ENCODE peak calls at places on chromosome 6, in nine cellular contexts. One of them, this sample, is unnamed.

GRCh38 chr6:20708367-20709124 is 174.3 kb downstream of the CDKAL1 start:
- DNase-seq in NCI-H69: peak; percentile 80
- DNase-seq in activated CD4-positive, alpha-beta T cell treated with anti-CD3 and anti-CD28 coated beads for 1 hour: no peak
- DNase-seq in fibroblast of the aortic adventitia: peak; percentile 21
- DNase-seq in NCI-H1092 treated with DMSO at 0.1 percent for 48 hours: no peak
- DNase-seq in GDM1: no peak
- DNase-seq in CD8-positive, alpha-beta memory T cell: no peak
- DNase-seq in Kasumi-1: no peak
- DNase-seq in T follicular helper cell: no peak
- DNase-seq in this sample: no peak

GRCh38 chr6:36459483-36459882 is 16.7 kb downstream of the KCTD20 start:
- DNase-seq in NCI-H69: no peak
- DNase-seq in activated CD4-positive, alpha-beta T cell treated with anti-CD3 and anti-CD28 coated beads for 1 hour: no peak
- DNase-seq in fibroblast of the aortic adventitia: no peak
- DNase-seq in NCI-H1092 treated with DMSO at 0.1 percent for 48 hours: no peak
- DNase-seq in GDM1: no peak
- DNase-seq in CD8-positive, alpha-beta memory T cell: no peak
- DNase-seq in Kasumi-1: no peak
- DNase-seq in T follicular helper cell: no peak
- DNase-seq in this sample: no peak

GRCh38 chr6:170190046-170190445 is 100.8 kb downstream of the DLL1 start:
- DNase-seq in NCI-H69: no peak
- DNase-seq in activated CD4-positive, alpha-beta T cell treated with anti-CD3 and anti-CD28 coated beads for 1 hour: no peak
- DNase-seq in fibroblast of the aortic adventitia: no peak
- DNase-seq in NCI-H1092 treated with DMSO at 0.1 percent for 48 hours: no peak
- DNase-seq in GDM1: no peak
- DNase-seq in CD8-positive, alpha-beta memory T cell: peak; percentile 30
- DNase-seq in Kasumi-1: no peak
- DNase-seq in T follicular helper cell: no peak
- DNase-seq in this sample: no peak

GRCh38 chr6:119128252-119128912 is 49.9 kb upstream of the FAM184A start:
- DNase-seq in NCI-H69: peak; percentile 54
- DNase-seq in activated CD4-positive, alpha-beta T cell treated with anti-CD3 and anti-CD28 coated beads for 1 hour: no peak
- DNase-seq in fibroblast of the aortic adventitia: peak; percentile 84
- DNase-seq in NCI-H1092 treated with DMSO at 0.1 percent for 48 hours: no peak
- DNase-seq in GDM1: no peak
- DNase-seq in CD8-positive, alpha-beta memory T cell: no peak
- DNase-seq in Kasumi-1: no peak
- DNase-seq in T follicular helper cell: no peak
- DNase-seq in this sample: no peak

GRCh38 chr6:158060447-158061360 is 79.0 kb downstream of the SYNJ2 start:
- DNase-seq in NCI-H69: peak; percentile 58
- DNase-seq in activated CD4-positive, alpha-beta T cell treated with anti-CD3 and anti-CD28 coated beads for 1 hour: no peak
- DNase-seq in fibroblast of the aortic adventitia: peak; percentile 97
- DNase-seq in NCI-H1092 treated with DMSO at 0.1 percent for 48 hours: peak; percentile 53
- DNase-seq in GDM1: no peak
- DNase-seq in CD8-positive, alpha-beta memory T cell: peak; percentile 39
- DNase-seq in Kasumi-1: peak; percentile 8
- DNase-seq in T follicular helper cell: no peak
- DNase-seq in this sample: peak; percentile 23

GRCh38 chr6:73695619-73696421 is at the start of gene CD109:
- DNase-seq in NCI-H69: peak; percentile 65
- DNase-seq in activated CD4-positive, alpha-beta T cell treated with anti-CD3 and anti-CD28 coated beads for 1 hour: peak; percentile 50
- DNase-seq in fibroblast of the aortic adventitia: peak; percentile 83
- DNase-seq in NCI-H1092 treated with DMSO at 0.1 percent for 48 hours: peak; percentile 16
- DNase-seq in GDM1: peak; percentile 22
- DNase-seq in CD8-positive, alpha-beta memory T cell: no peak
- DNase-seq in Kasumi-1: peak; percentile 61
- DNase-seq in T follicular helper cell: peak; percentile 14
- DNase-seq in this sample: peak; percentile 42

GRCh38 chr6:16727996-16728395 is 33.3 kb downstream of the ATXN1 start:
- DNase-seq in NCI-H69: peak; percentile 40
- DNase-seq in activated CD4-positive, alpha-beta T cell treated with anti-CD3 and anti-CD28 coated beads for 1 hour: no peak
- DNase-seq in fibroblast of the aortic adventitia: no peak
- DNase-seq in NCI-H1092 treated with DMSO at 0.1 percent for 48 hours: no peak
- DNase-seq in GDM1: no peak
- DNase-seq in CD8-positive, alpha-beta memory T cell: no peak
- DNase-seq in Kasumi-1: peak; percentile 37
- DNase-seq in T follicular helper cell: no peak
- DNase-seq in this sample: no peak

GRCh38 chr6:158373209-158373608 is 60.9 kb downstream of the TULP4 start:
- DNase-seq in NCI-H69: no peak
- DNase-seq in activated CD4-positive, alpha-beta T cell treated with anti-CD3 and anti-CD28 coated beads for 1 hour: no peak
- DNase-seq in fibroblast of the aortic adventitia: no peak
- DNase-seq in NCI-H1092 treated with DMSO at 0.1 percent for 48 hours: no peak
- DNase-seq in GDM1: no peak
- DNase-seq in CD8-positive, alpha-beta memory T cell: no peak
- DNase-seq in Kasumi-1: no peak
- DNase-seq in T follicular helper cell: no peak
- DNase-seq in this sample: no peak

GRCh38 chr6:124719951-124720350 is 242.3 kb upstream of the RNF217 start:
- DNase-seq in NCI-H69: peak; percentile 36
- DNase-seq in activated CD4-positive, alpha-beta T cell treated with anti-CD3 and anti-CD28 coated beads for 1 hour: no peak
- DNase-seq in fibroblast of the aortic adventitia: no peak
- DNase-seq in NCI-H1092 treated with DMSO at 0.1 percent for 48 hours: no peak
- DNase-seq in GDM1: no peak
- DNase-seq in CD8-positive, alpha-beta memory T cell: no peak
- DNase-seq in Kasumi-1: no peak
- DNase-seq in T follicular helper cell: no peak
- DNase-seq in this sample: no peak

GRCh38 chr6:156410649-156411048 is 366.5 kb upstream of the ARID1B start:
- DNase-seq in NCI-H69: peak; percentile 10
- DNase-seq in activated CD4-positive, alpha-beta T cell treated with anti-CD3 and anti-CD28 coated beads for 1 hour: no peak
- DNase-seq in fibroblast of the aortic adventitia: no peak
- DNase-seq in NCI-H1092 treated with DMSO at 0.1 percent for 48 hours: no peak
- DNase-seq in GDM1: no peak
- DNase-seq in CD8-positive, alpha-beta memory T cell: no peak
- DNase-seq in Kasumi-1: peak; percentile 2
- DNase-seq in T follicular helper cell: no peak
- DNase-seq in this sample: no peak

GRCh38 chr6:14450133-14451040 is 332.8 kb downstream of the CD83 start:
- DNase-seq in NCI-H69: peak; percentile 95
- DNase-seq in activated CD4-positive, alpha-beta T cell treated with anti-CD3 and anti-CD28 coated beads for 1 hour: no peak
- DNase-seq in fibroblast of the aortic adventitia: no peak
- DNase-seq in NCI-H1092 treated with DMSO at 0.1 percent for 48 hours: no peak
- DNase-seq in GDM1: no peak
- DNase-seq in CD8-positive, alpha-beta memory T cell: no peak
- DNase-seq in Kasumi-1: no peak
- DNase-seq in T follicular helper cell: no peak
- DNase-seq in this sample: no peak

GRCh38 chr6:8057263-8057662 is 6.9 kb downstream of the BLOC1S5 start:
- DNase-seq in NCI-H69: no peak
- DNase-seq in activated CD4-positive, alpha-beta T cell treated with anti-CD3 and anti-CD28 coated beads for 1 hour: no peak
- DNase-seq in fibroblast of the aortic adventitia: no peak
- DNase-seq in NCI-H1092 treated with DMSO at 0.1 percent for 48 hours: no peak
- DNase-seq in GDM1: no peak
- DNase-seq in CD8-positive, alpha-beta memory T cell: no peak
- DNase-seq in Kasumi-1: no peak
- DNase-seq in T follicular helper cell: no peak
- DNase-seq in this sample: no peak

GRCh38 chr6:25899580-25900408 is 25.8 kb upstream of the SLC17A3 start:
- DNase-seq in NCI-H69: no peak
- DNase-seq in activated CD4-positive, alpha-beta T cell treated with anti-CD3 and anti-CD28 coated beads for 1 hour: no peak
- DNase-seq in fibroblast of the aortic adventitia: peak; percentile 5
- DNase-seq in NCI-H1092 treated with DMSO at 0.1 percent for 48 hours: no peak
- DNase-seq in GDM1: no peak
- DNase-seq in CD8-positive, alpha-beta memory T cell: no peak
- DNase-seq in Kasumi-1: no peak
- DNase-seq in T follicular helper cell: no peak
- DNase-seq in this sample: no peak

This sample was measured in naive thymus-derived CD4-positive, alpha-beta T cell.